ENCODE peak calls at places on chromosomes 2 and 18, in seven cellular contexts. J is body of pancreas, N is A673, W is HFFc6, U is tibial artery, A is mesothelial cell of epicardium, Q is progenitor cell of endocrine pancreas. P is an unnamed sample.

GRCh38 chr2:216545359-216545758 is 46.7 kb downstream of the RPL37A start:
- DNase-seq in Q (no peak), J (no peak), A (no peak), W (no peak), U (no peak), N (peak), P (no peak)

GRCh38 chr18:58046087-58046793 is 2.2 kb downstream of the NEDD4L start:
- DNase-seq in J (peak), W (no peak), U (no peak), Q (no peak), N (no peak), A (no peak), P (no peak)

GRCh38 chr2:27857417-27858172 is 32.6 kb downstream of the RBKS start:
- DNase-seq in Q (no peak), N (no peak), U (no peak), W (peak), J (no peak), A (no peak), P (no peak)

GRCh38 chr18:37393945-37394609 is 171.5 kb downstream of the CELF4 start:
- DNase-seq in A (peak), U (peak), W (peak), N (peak), J (peak), Q (peak), P (no peak)

GRCh38 chr18:6414118-6414722 is 491 bp downstream of the L3MBTL4 start:
- DNase-seq in U (peak), N (no peak), W (no peak), Q (peak), A (peak), J (peak), P (no peak)

GRCh38 chr18:59383831-59384230 is 24.8 kb upstream of the LMAN1 start:
- DNase-seq in J (no peak), A (no peak), N (no peak), W (no peak), U (no peak), Q (no peak), P (no peak)

GRCh38 chr2:238499731-238500570 is 73.2 kb downstream of the ASB1 start:
- DNase-seq in Q (no peak), A (peak), J (no peak), N (no peak), U (peak), W (no peak), P (no peak)

GRCh38 chr18:8469793-8470192 is 139.4 kb upstream of the RAB12 start:
- DNase-seq in Q (no peak), W (peak), J (no peak), A (no peak), N (no peak), U (no peak), P (no peak)

GRCh38 chr2:176911-177310 is 86.9 kb downstream of the SH3YL1 start:
- DNase-seq in A (no peak), U (no peak), N (no peak), W (no peak), Q (no peak), J (no peak), P (no peak)

GRCh38 chr2:101399001-101399794 is 11.9 kb upstream of the CREG2 start:
- DNase-seq in U (no peak), Q (no peak), J (no peak), N (no peak), W (no peak), A (no peak), P (no peak)

GRCh38 chr2:98880266-98881152 is 55.5 kb downstream of the CRACDL start:
- DNase-seq in J (no peak), Q (no peak), U (no peak), N (no peak), W (no peak), A (no peak), P (no peak)

GRCh38 chr18:13915973-13916372 is 637 bp upstream of the MC2R start:
- DNase-seq in W (no peak), U (no peak), J (peak), N (no peak), A (no peak), Q (no peak), P (no peak)

GRCh38 chr2:224398289-224398688 is 3.6 kb downstream of the FAM124B start:
- DNase-seq in A (no peak), N (no peak), W (no peak), J (no peak), U (no peak), Q (no peak), P (no peak)

GRCh38 chr2:181798022-181798421 is 93.5 kb upstream of the ITPRID2 start:
- DNase-seq in Q (no peak), A (no peak), U (no peak), N (no peak), J (no peak), W (no peak), P (no peak)

GRCh38 chr2:44772131-44772530 is 169.4 kb upstream of the SIX3 start:
- DNase-seq in J (no peak), U (no peak), Q (no peak), A (no peak), W (no peak), N (no peak), P (no peak)

GRCh38 chr2:74762789-74763188 is 71.1 kb upstream of the HK2 start:
- DNase-seq in J (no peak), N (no peak), Q (no peak), A (no peak), W (no peak), U (no peak), P (no peak)

GRCh38 chr18:63233334-63233733 is 86.2 kb downstream of the BCL2 start:
- DNase-seq in N (no peak), W (no peak), Q (no peak), J (no peak), A (no peak), U (no peak), P (no peak)

GRCh38 chr2:8659735-8660492 is 21.9 kb upstream of the ID2 start:
- DNase-seq in N (no peak), A (no peak), J (no peak), W (no peak), Q (no peak), U (no peak), P (no peak)

DNA sequence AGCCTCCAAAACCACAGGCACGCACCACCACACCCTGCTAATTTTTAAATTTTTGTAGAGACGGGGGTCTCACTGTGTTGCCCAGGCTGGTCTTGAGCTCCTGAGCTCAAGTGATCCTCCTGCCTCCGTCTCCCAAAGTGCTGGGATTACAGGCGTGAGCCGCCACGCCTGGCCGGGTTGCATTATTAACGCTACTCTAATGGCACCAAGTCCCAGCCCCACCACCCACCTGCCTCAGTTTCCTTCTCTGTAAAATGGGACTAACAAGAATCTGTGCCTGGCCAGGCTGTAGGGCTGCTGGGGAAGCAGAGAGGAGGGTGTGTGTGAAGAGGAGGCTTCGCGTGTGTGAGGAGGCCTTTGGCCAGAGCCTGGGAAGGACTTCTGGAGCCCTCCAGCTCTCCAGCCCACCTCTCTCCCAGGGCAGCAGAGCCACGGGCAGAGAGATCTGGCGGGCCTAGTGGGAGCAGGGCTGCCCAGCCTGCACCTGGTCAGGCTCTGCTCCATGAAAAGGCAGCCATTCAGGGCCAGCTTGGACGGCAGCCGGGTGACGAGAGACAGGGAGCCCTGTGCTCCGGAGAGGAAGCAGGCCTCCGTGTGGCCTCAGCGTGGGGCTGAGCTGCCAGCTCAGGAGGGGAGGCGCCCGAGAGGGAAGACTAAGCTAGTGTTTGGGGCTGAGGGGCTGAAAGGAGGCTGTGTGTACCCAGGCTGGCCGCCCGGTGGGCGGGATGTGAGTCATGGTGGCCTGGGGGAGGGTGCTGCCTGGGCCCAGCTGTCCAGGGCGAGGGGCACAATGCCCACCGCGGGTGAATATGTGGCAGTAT is 7.4 kb upstream of the B3GNT7 start:
- DNase-seq in N (no peak), U (no peak), A (no peak), J (no peak), W (peak), Q (no peak), P (no peak)
- TF ChIP-seq CTCF in N (no peak), U (no peak), A (no peak), J (no peak), W (no peak), Q (no peak), P (peak)

DNA sequence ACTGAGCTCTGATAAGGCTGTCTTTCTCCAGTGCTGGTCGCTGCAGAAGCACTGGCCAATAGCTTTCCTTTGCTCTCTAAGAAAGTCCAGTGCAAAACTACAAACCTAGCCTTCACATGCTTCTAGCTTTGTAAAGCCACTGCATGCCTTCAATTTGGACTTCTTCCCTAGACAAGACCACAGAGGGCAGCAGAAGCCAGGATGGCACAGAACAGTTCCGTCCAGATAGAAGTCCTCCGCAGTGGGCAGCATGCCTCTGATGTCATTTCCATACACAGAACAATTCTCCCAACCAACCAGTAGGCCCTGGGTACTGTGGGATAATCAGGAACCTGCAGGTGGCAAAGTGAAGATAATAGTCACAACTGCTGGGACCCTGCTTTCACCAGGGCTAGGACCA is 3.3 kb downstream of the ST6GAL2 start:
- DNase-seq in N (no peak), W (no peak), A (no peak), J (no peak), Q (no peak), U (no peak), P (no peak)
- TF ChIP-seq CTCF in N (no peak), W (peak), A (no peak), J (no peak), Q (no peak), U (no peak), P (peak)

GRCh38 chr2:157876066-157876770 is at the start of gene ACVR1:
- DNase-seq in W (peak), J (peak), A (peak), N (peak), U (peak), Q (peak), P (peak)
- TF ChIP-seq CTCF in W (peak), J (peak), A (no peak), N (no peak), U (no peak), Q (peak), P (peak)

GRCh38 chr2:189255711-189256110 is 76.2 kb upstream of the COL5A2 start:
- DNase-seq in Q (no peak), J (no peak), W (no peak), N (no peak), A (no peak), U (no peak), P (no peak)

GRCh38 chr2:189258604-189259003 is 79.0 kb upstream of the COL5A2 start:
- DNase-seq in J (no peak), Q (no peak), A (no peak), U (no peak), W (no peak), N (no peak), P (no peak)

GRCh38 chr2:189265696-189266320 is 86.2 kb upstream of the COL5A2 start:
- DNase-seq in A (no peak), U (no peak), N (no peak), J (no peak), W (peak), Q (no peak), P (no peak)

GRCh38 chr2:189261431-189261841 is 81.9 kb upstream of the COL5A2 start:
- DNase-seq in N (no peak), J (no peak), A (no peak), Q (no peak), W (peak), U (no peak), P (no peak)

GRCh38 chr2:189260361-189260761 is 80.8 kb upstream of the COL5A2 start:
- DNase-seq in U (no peak), N (no peak), W (no peak), J (no peak), A (no peak), Q (no peak), P (no peak)
- TF ChIP-seq CTCF in U (no peak), N (no peak), W (no peak), J (no peak), A (no peak), Q (no peak), P (no peak)

GRCh38 chr2:137178955-137179377 is 413.6 kb downstream of the THSD7B start:
- DNase-seq in A (no peak), U (no peak), J (no peak), W (peak), N (no peak), Q (no peak), P (no peak)

GRCh38 chr2:137167651-137168050 is 402.3 kb downstream of the THSD7B start:
- DNase-seq in W (no peak), J (no peak), Q (no peak), N (no peak), A (no peak), U (no peak), P (no peak)

GRCh38 chr2:137168564-137168963 is 403.2 kb downstream of the THSD7B start:
- DNase-seq in A (no peak), N (no peak), U (no peak), J (no peak), Q (no peak), W (peak), P (no peak)

GRCh38 chr2:137172162-137172561 is 406.8 kb downstream of the THSD7B start:
- DNase-seq in A (no peak), Q (no peak), N (no peak), J (no peak), W (peak), U (no peak), P (no peak)

DNA sequence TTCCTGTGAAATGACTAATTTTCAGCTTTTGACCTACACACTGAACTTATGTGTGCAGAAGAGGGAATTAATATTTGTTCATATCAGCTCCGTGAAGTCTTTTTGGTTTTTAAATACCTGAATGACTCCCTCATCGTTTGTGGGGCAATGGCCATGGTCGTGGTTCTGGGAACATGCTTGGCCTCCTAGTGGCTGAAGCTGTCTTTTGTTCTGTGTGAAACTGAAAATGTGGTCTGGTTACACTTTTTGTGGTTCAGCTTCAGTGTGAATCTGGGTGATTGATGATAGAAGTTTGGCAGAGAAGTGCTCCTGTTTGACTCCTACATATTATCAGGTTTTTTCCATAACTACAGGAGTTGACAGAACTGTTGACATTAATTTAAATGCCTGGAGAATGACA is 408.2 kb downstream of the THSD7B start:
- DNase-seq in W (peak), N (no peak), A (no peak), U (no peak), J (no peak), Q (no peak), P (no peak)
- TF ChIP-seq CTCF in W (peak), N (peak), A (peak), U (no peak), J (no peak), Q (peak), P (peak)

GRCh38 chr18:56789889-56790180 is 138.7 kb downstream of the WDR7 start:
- DNase-seq in Q (no peak), U (no peak), A (no peak), W (no peak), J (no peak), N (no peak), P (no peak)
- TF ChIP-seq CTCF in Q (no peak), U (no peak), A (no peak), W (peak), J (no peak), N (no peak), P (peak)

DNA sequence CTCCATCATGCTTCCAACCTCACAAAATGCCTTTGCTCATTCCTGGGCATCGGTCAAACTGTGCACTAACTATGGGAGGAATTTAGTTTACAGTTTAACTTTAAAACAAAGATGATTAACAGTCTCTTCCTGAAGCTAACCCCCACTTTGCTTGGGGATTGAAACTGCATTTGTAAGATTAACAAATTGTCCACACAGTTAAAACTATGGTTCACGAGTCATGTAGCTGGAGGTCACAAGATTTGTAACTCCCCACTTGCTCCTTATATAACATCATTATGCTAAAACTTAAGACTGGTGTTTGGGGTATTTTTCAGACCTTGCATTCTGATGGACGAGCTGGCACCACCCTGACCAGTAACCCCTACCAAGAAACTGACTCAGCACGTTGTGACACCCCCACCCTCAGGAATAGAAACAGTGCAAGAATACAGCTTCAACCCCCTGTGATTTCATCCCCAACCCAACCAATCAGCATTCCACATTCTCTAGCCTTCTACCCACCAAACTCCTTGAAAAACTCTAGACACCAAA is 252.3 kb downstream of the MBD5 start:
- DNase-seq in W (peak), Q (no peak), J (no peak), A (no peak), U (no peak), N (no peak), P (no peak)
- TF ChIP-seq CTCF in W (no peak), Q (no peak), J (no peak), A (no peak), U (no peak), N (no peak), P (no peak)

GRCh38 chr2:25845843-25846505 is 32.3 kb downstream of the ASXL2 start:
- DNase-seq in U (no peak), J (no peak), W (peak), A (no peak), Q (no peak), N (no peak), P (no peak)
- TF ChIP-seq CTCF in U (no peak), J (no peak), W (no peak), A (no peak), Q (no peak), N (no peak), P (no peak)

GRCh38 chr2:71700041-71700879 is 246.9 kb downstream of the DYSF start:
- DNase-seq in W (no peak), Q (no peak), U (peak), J (peak), A (no peak), N (no peak), P (peak)

GRCh38 chr2:71699428-71699827 is 246.1 kb downstream of the DYSF start:
- DNase-seq in Q (no peak), U (peak), J (no peak), W (no peak), N (no peak), A (no peak), P (peak)

GRCh38 chr2:71702971-71703898 is 249.9 kb downstream of the DYSF start:
- DNase-seq in A (no peak), N (no peak), W (no peak), U (peak), Q (no peak), J (no peak), P (peak)

GRCh38 chr2:71702071-71702970 is 249.0 kb downstream of the DYSF start:
- DNase-seq in A (no peak), U (peak), Q (no peak), J (no peak), N (no peak), W (no peak), P (peak)

GRCh38 chr2:71700880-71701397 is 247.6 kb downstream of the DYSF start:
- DNase-seq in W (no peak), U (peak), Q (no peak), A (no peak), N (no peak), J (peak), P (peak)
- TF ChIP-seq CTCF in W (no peak), U (no peak), Q (no peak), A (no peak), N (no peak), J (no peak), P (no peak)

GRCh38 chr2:214104219-214104618 is 306.6 kb upstream of the VWC2L start:
- DNase-seq in U (no peak), N (no peak), A (no peak), Q (no peak), W (no peak), J (no peak), P (no peak)
- TF ChIP-seq CTCF in U (no peak), N (no peak), A (no peak), Q (no peak), W (no peak), J (no peak), P (no peak)